ENCODE peak calls at places on chromosomes 16 and 17, in nine cellular contexts. One of them, this sample, is unnamed.

GRCh38 chr16:23448392-23448791 is 4.6 kb downstream of the COG7 start:
- DNase-seq in esophagus squamous epithelium: no peak
- DNase-seq in A549: peak; percentile 22
- DNase-seq in fibroblast of lung: peak; percentile 71
- DNase-seq in ascending aorta: no peak
- DNase-seq in body of pancreas: no peak
- DNase-seq in adrenal gland: no peak
- DNase-seq in A673: no peak
- DNase-seq in AG04450: no peak
- DNase-seq in this sample: peak; percentile 9

GRCh38 chr17:38511126-38512108 is 83.2 kb downstream of the ARHGAP23 start:
- DNase-seq in AG04450: no peak
- DNase-seq in A549: no peak
- DNase-seq in ascending aorta: no peak
- DNase-seq in body of pancreas: no peak
- DNase-seq in adrenal gland: no peak
- DNase-seq in fibroblast of lung: peak; percentile 74
- DNase-seq in esophagus squamous epithelium: no peak
- DNase-seq in A673: no peak
- DNase-seq in this sample: peak; percentile 42

GRCh38 chr17:34163681-34164080 is 91.4 kb upstream of the CCL2 start:
- DNase-seq in A673: peak; percentile 1
- DNase-seq in A549: peak; percentile 29
- DNase-seq in body of pancreas: peak; percentile 13
- DNase-seq in AG04450: no peak
- DNase-seq in ascending aorta: no peak
- DNase-seq in fibroblast of lung: peak; percentile 11
- DNase-seq in adrenal gland: peak; percentile 20
- DNase-seq in esophagus squamous epithelium: no peak
- DNase-seq in this sample: peak; percentile 12

GRCh38 chr17:43381621-43382020 is 17.2 kb upstream of the ARL4D start:
- DNase-seq in AG04450: no peak
- DNase-seq in A673: no peak
- DNase-seq in ascending aorta: no peak
- DNase-seq in esophagus squamous epithelium: no peak
- DNase-seq in adrenal gland: no peak
- DNase-seq in body of pancreas: peak; percentile 74
- DNase-seq in fibroblast of lung: no peak
- DNase-seq in A549: no peak
- DNase-seq in this sample: no peak

GRCh38 chr16:51577621-51578303 is 426.7 kb upstream of the SALL1 start:
- DNase-seq in esophagus squamous epithelium: no peak
- DNase-seq in AG04450: no peak
- DNase-seq in A673: peak; percentile 74
- DNase-seq in adrenal gland: no peak
- DNase-seq in ascending aorta: no peak
- DNase-seq in body of pancreas: no peak
- DNase-seq in A549: peak; percentile 20
- DNase-seq in fibroblast of lung: peak; percentile 68
- DNase-seq in this sample: peak; percentile 49

GRCh38 chr16:19829844-19830703 is 54.6 kb downstream of the GPRC5B start:
- DNase-seq in A673: no peak
- DNase-seq in AG04450: no peak
- DNase-seq in esophagus squamous epithelium: no peak
- DNase-seq in fibroblast of lung: no peak
- DNase-seq in adrenal gland: no peak
- DNase-seq in body of pancreas: peak; percentile 29
- DNase-seq in A549: no peak
- DNase-seq in ascending aorta: no peak
- DNase-seq in this sample: no peak

GRCh38 chr16:47143329-47143676 is 442 bp downstream of the NETO2 start:
- DNase-seq in adrenal gland: peak; percentile 53
- DNase-seq in esophagus squamous epithelium: no peak
- DNase-seq in fibroblast of lung: peak; percentile 63
- DNase-seq in AG04450: no peak
- DNase-seq in A549: peak; percentile 84
- DNase-seq in body of pancreas: peak; percentile 44
- DNase-seq in A673: peak; percentile 81
- DNase-seq in ascending aorta: peak; percentile 67
- DNase-seq in this sample: peak; percentile 76

GRCh38 chr17:82230627-82231311 is 1.9 kb downstream of the SLC16A3 start:
- DNase-seq in body of pancreas: peak; percentile 73
- DNase-seq in fibroblast of lung: peak; percentile 79
- DNase-seq in ascending aorta: peak; percentile 92
- DNase-seq in esophagus squamous epithelium: no peak
- DNase-seq in A673: no peak
- DNase-seq in AG04450: no peak
- DNase-seq in adrenal gland: peak; percentile 73
- DNase-seq in A549: peak; percentile 92
- DNase-seq in this sample: peak; percentile 94

GRCh38 chr17:17344507-17345293 is 41.5 kb downstream of the NT5M start:
- DNase-seq in ascending aorta: peak; percentile 35
- DNase-seq in A673: no peak
- DNase-seq in A549: no peak
- DNase-seq in adrenal gland: no peak
- DNase-seq in AG04450: no peak
- DNase-seq in body of pancreas: no peak
- DNase-seq in esophagus squamous epithelium: no peak
- DNase-seq in fibroblast of lung: no peak
- DNase-seq in this sample: no peak

GRCh38 chr16:65746941-65747340 is 619.5 kb upstream of the CDH5 start:
- DNase-seq in adrenal gland: no peak
- DNase-seq in A673: no peak
- DNase-seq in A549: no peak
- DNase-seq in fibroblast of lung: no peak
- DNase-seq in AG04450: no peak
- DNase-seq in ascending aorta: no peak
- DNase-seq in esophagus squamous epithelium: no peak
- DNase-seq in body of pancreas: no peak
- DNase-seq in this sample: no peak
- H3K4me3 ChIP-seq in adrenal gland: no peak overlapping the region
- H3K4me3 ChIP-seq in A673: no peak overlapping the region
- H3K4me3 ChIP-seq in A549: no peak overlapping the region
- H3K4me3 ChIP-seq in fibroblast of lung: no peak overlapping the region
- H3K4me3 ChIP-seq in AG04450: no peak overlapping the region
- H3K4me3 ChIP-seq in ascending aorta: no peak overlapping the region
- H3K4me3 ChIP-seq in esophagus squamous epithelium: no peak overlapping the region
- H3K4me3 ChIP-seq in body of pancreas: no peak overlapping the region
- H3K4me3 ChIP-seq in this sample: no peak overlapping the region

GRCh38 chr16:9970796-9971195 is 211.4 kb downstream of the GRIN2A start:
- DNase-seq in fibroblast of lung: no peak
- DNase-seq in esophagus squamous epithelium: no peak
- DNase-seq in adrenal gland: no peak
- DNase-seq in AG04450: no peak
- DNase-seq in A673: no peak
- DNase-seq in ascending aorta: no peak
- DNase-seq in body of pancreas: no peak
- DNase-seq in A549: no peak
- DNase-seq in this sample: no peak

GRCh38 chr16:9969580-9969979 is 212.6 kb downstream of the GRIN2A start:
- DNase-seq in A673: no peak
- DNase-seq in A549: no peak
- DNase-seq in esophagus squamous epithelium: no peak
- DNase-seq in ascending aorta: no peak
- DNase-seq in body of pancreas: no peak
- DNase-seq in AG04450: no peak
- DNase-seq in adrenal gland: no peak
- DNase-seq in fibroblast of lung: no peak
- DNase-seq in this sample: no peak

GRCh38 chr16:9966569-9967157 is 215.6 kb downstream of the GRIN2A start:
- DNase-seq in body of pancreas: no peak
- DNase-seq in adrenal gland: no peak
- DNase-seq in A549: no peak
- DNase-seq in ascending aorta: no peak
- DNase-seq in A673: peak; percentile 2
- DNase-seq in fibroblast of lung: peak; percentile 80
- DNase-seq in esophagus squamous epithelium: no peak
- DNase-seq in AG04450: no peak
- DNase-seq in this sample: no peak

DNA sequence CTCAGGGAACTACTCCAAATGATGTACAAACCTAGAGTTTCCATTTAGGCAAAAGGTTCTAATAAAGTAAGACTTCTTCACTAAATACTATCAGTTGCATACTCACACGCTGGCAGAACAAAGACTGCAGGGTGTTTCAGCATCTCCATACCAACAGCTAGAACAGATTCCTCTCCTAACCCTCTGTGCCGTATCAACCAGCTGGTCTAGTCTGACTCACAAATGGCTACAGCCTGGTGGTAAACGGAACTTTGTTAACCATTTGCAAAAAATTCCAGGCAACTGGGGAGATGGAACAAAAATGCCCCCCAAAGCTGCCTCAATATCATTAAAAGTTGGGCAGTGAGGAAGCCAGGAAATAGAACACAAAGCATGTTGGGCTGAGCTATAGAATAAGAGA is 217.1 kb downstream of the GRIN2A start:
- DNase-seq in body of pancreas: no peak
- DNase-seq in A673: no peak
- DNase-seq in AG04450: no peak
- DNase-seq in ascending aorta: no peak
- DNase-seq in fibroblast of lung: peak; percentile 40
- DNase-seq in A549: no peak
- DNase-seq in adrenal gland: no peak
- DNase-seq in esophagus squamous epithelium: no peak
- DNase-seq in this sample: no peak
- H3K9me3 ChIP-seq in body of pancreas: no peaks in the 10 kb centered on the region
- H3K9me3 ChIP-seq in A673: no peaks in the 10 kb centered on the region
- H3K9me3 ChIP-seq in AG04450: peaks cover 14% of the 10 kb centered on the region
- H3K9me3 ChIP-seq in ascending aorta: no peaks in the 10 kb centered on the region
- H3K9me3 ChIP-seq in fibroblast of lung: no peaks in the 10 kb centered on the region
- H3K9me3 ChIP-seq in A549: no peaks in the 10 kb centered on the region
- H3K9me3 ChIP-seq in adrenal gland: no peaks in the 10 kb centered on the region
- H3K9me3 ChIP-seq in esophagus squamous epithelium: no peaks in the 10 kb centered on the region
- H3K9me3 ChIP-seq in this sample: no peaks in the 10 kb centered on the region

GRCh38 chr17:46730679-46731078 is 87.8 kb downstream of the WNT3 start:
- DNase-seq in body of pancreas: no peak
- DNase-seq in ascending aorta: no peak
- DNase-seq in esophagus squamous epithelium: no peak
- DNase-seq in A549: no peak
- DNase-seq in fibroblast of lung: no peak
- DNase-seq in A673: no peak
- DNase-seq in adrenal gland: no peak
- DNase-seq in AG04450: no peak
- DNase-seq in this sample: no peak

GRCh38 chr17:46733837-46734516 is 84.5 kb downstream of the WNT3 start:
- DNase-seq in adrenal gland: no peak
- DNase-seq in body of pancreas: no peak
- DNase-seq in ascending aorta: no peak
- DNase-seq in fibroblast of lung: peak; percentile 76
- DNase-seq in A673: no peak
- DNase-seq in A549: no peak
- DNase-seq in esophagus squamous epithelium: no peak
- DNase-seq in AG04450: no peak
- DNase-seq in this sample: no peak

GRCh38 chr17:46732133-46732532 is 86.4 kb downstream of the WNT3 start:
- DNase-seq in esophagus squamous epithelium: no peak
- DNase-seq in AG04450: no peak
- DNase-seq in ascending aorta: no peak
- DNase-seq in A673: peak; percentile 32
- DNase-seq in adrenal gland: no peak
- DNase-seq in A549: no peak
- DNase-seq in body of pancreas: no peak
- DNase-seq in fibroblast of lung: no peak
- DNase-seq in this sample: no peak

GRCh38 chr17:46730026-46730425 is 88.5 kb downstream of the WNT3 start:
- DNase-seq in fibroblast of lung: no peak
- DNase-seq in A673: no peak
- DNase-seq in esophagus squamous epithelium: no peak
- DNase-seq in adrenal gland: no peak
- DNase-seq in body of pancreas: no peak
- DNase-seq in ascending aorta: no peak
- DNase-seq in A549: no peak
- DNase-seq in AG04450: no peak
- DNase-seq in this sample: no peak

GRCh38 chr17:46732754-46733398 is 85.6 kb downstream of the WNT3 start:
- DNase-seq in ascending aorta: no peak
- DNase-seq in fibroblast of lung: no peak
- DNase-seq in esophagus squamous epithelium: no peak
- DNase-seq in A549: no peak
- DNase-seq in A673: peak; percentile 77
- DNase-seq in adrenal gland: no peak
- DNase-seq in body of pancreas: no peak
- DNase-seq in AG04450: no peak
- DNase-seq in this sample: no peak
- H3K4me3 ChIP-seq in ascending aorta: no peak overlapping the region
- H3K4me3 ChIP-seq in fibroblast of lung: no peak overlapping the region
- H3K4me3 ChIP-seq in esophagus squamous epithelium: no peak overlapping the region
- H3K4me3 ChIP-seq in A549: no peak overlapping the region
- H3K4me3 ChIP-seq in A673: no peak overlapping the region
- H3K4me3 ChIP-seq in adrenal gland: no peak overlapping the region
- H3K4me3 ChIP-seq in body of pancreas: no peak overlapping the region
- H3K4me3 ChIP-seq in AG04450: no peak overlapping the region
- H3K4me3 ChIP-seq in this sample: no peak overlapping the region

DNA sequence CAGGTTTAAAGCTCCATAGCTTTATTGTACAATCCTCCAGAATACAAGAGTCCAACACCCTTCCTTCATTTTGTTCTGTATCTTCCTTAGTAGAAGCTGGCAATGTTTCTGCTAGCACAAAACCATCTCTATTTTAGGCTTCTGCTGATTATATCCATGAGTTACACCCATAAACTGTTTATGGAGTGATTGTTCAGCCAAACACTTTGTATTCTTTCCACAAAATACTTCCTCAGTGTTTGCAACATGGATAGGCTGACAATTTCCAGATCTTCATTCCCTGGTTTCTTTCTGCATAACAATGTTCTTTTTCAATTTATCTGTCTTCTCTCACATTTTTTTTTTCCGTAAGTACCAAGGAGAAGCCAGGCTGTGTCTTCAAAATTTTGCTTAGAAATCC is 839.9 kb upstream of the CDH8 start:
- DNase-seq in adrenal gland: no peak
- DNase-seq in A673: no peak
- DNase-seq in esophagus squamous epithelium: no peak
- DNase-seq in A549: no peak
- DNase-seq in fibroblast of lung: no peak
- DNase-seq in body of pancreas: no peak
- DNase-seq in AG04450: no peak
- DNase-seq in ascending aorta: no peak
- DNase-seq in this sample: no peak
- H3K9me3 ChIP-seq in adrenal gland: no peaks in the 10 kb centered on the region
- H3K9me3 ChIP-seq in A673: no peaks in the 10 kb centered on the region
- H3K9me3 ChIP-seq in esophagus squamous epithelium: no peaks in the 10 kb centered on the region
- H3K9me3 ChIP-seq in A549: no peaks in the 10 kb centered on the region
- H3K9me3 ChIP-seq in fibroblast of lung: no peaks in the 10 kb centered on the region
- H3K9me3 ChIP-seq in body of pancreas: no peaks in the 10 kb centered on the region
- H3K9me3 ChIP-seq in AG04450: peaks cover 3% of the 10 kb centered on the region
- H3K9me3 ChIP-seq in ascending aorta: no peaks in the 10 kb centered on the region
- H3K9me3 ChIP-seq in this sample: no peaks in the 10 kb centered on the region

DNA sequence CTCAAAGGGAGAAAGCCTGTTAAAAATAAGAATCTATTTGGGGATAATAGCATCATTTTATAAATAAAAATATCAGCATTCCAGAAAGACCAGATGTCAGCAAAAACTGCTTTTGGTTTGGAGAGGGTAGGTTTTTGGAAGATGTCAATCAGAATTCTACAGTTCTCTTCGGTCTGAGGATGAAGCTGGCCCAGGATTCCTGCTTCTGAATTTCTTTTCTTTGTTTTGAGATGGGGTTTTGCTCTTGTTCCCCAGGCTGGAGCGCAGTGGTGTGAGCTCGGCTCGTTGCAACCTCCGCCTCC is 31.0 kb upstream of the PITPNA start:
- DNase-seq in A673: no peak
- DNase-seq in esophagus squamous epithelium: no peak
- DNase-seq in body of pancreas: no peak
- DNase-seq in adrenal gland: no peak
- DNase-seq in AG04450: no peak
- DNase-seq in ascending aorta: no peak
- DNase-seq in A549: no peak
- DNase-seq in fibroblast of lung: no peak
- DNase-seq in this sample: no peak
- H3K4me3 ChIP-seq in A673: no peak overlapping the region
- H3K4me3 ChIP-seq in esophagus squamous epithelium: no peak overlapping the region
- H3K4me3 ChIP-seq in body of pancreas: no peak overlapping the region
- H3K4me3 ChIP-seq in adrenal gland: no peak overlapping the region
- H3K4me3 ChIP-seq in AG04450: no peak overlapping the region
- H3K4me3 ChIP-seq in ascending aorta: no peak overlapping the region
- H3K4me3 ChIP-seq in A549: no peak overlapping the region
- H3K4me3 ChIP-seq in fibroblast of lung: no peak overlapping the region
- H3K4me3 ChIP-seq in this sample: no peak overlapping the region